ENCODE peak calls at places on chromosome 1, in ten cellular contexts. One of them, this sample, is unnamed.

GRCh38 chr1:43796111-43796581 is 88.8 kb downstream of the ST3GAL3 start:
- DNase-seq in effector memory CD4-positive, alpha-beta T cell: no peak
- DNase-seq in brain microvascular endothelial cell: peak
- DNase-seq in CD8-positive, alpha-beta memory T cell: no peak
- DNase-seq in DND-41: no peak
- DNase-seq in left lung: no peak
- DNase-seq in CD8-positive, alpha-beta T cell: no peak
- DNase-seq in Caco-2: no peak
- DNase-seq in pancreas: no peak
- DNase-seq in Peyer's patch: no peak
- DNase-seq in this sample: no peak

GRCh38 chr1:161706483-161707347 is at the start of gene FCRLA:
- DNase-seq in effector memory CD4-positive, alpha-beta T cell: no peak
- DNase-seq in brain microvascular endothelial cell: peak
- DNase-seq in CD8-positive, alpha-beta memory T cell: no peak
- DNase-seq in DND-41: no peak
- DNase-seq in left lung: no peak
- DNase-seq in CD8-positive, alpha-beta T cell: no peak
- DNase-seq in Caco-2: no peak
- DNase-seq in pancreas: no peak
- DNase-seq in Peyer's patch: no peak
- DNase-seq in this sample: no peak

GRCh38 chr1:117967472-117967871 is 37.9 kb downstream of the WDR3 start:
- DNase-seq in effector memory CD4-positive, alpha-beta T cell: no peak
- DNase-seq in brain microvascular endothelial cell: peak
- DNase-seq in CD8-positive, alpha-beta memory T cell: no peak
- DNase-seq in DND-41: no peak
- DNase-seq in left lung: no peak
- DNase-seq in CD8-positive, alpha-beta T cell: no peak
- DNase-seq in Caco-2: no peak
- DNase-seq in pancreas: no peak
- DNase-seq in Peyer's patch: no peak
- DNase-seq in this sample: no peak

GRCh38 chr1:168497376-168497952 is 46.3 kb downstream of the XCL2 start:
- DNase-seq in effector memory CD4-positive, alpha-beta T cell: no peak
- DNase-seq in brain microvascular endothelial cell: no peak
- DNase-seq in CD8-positive, alpha-beta memory T cell: no peak
- DNase-seq in DND-41: no peak
- DNase-seq in left lung: no peak
- DNase-seq in CD8-positive, alpha-beta T cell: no peak
- DNase-seq in Caco-2: no peak
- DNase-seq in pancreas: no peak
- DNase-seq in Peyer's patch: no peak
- DNase-seq in this sample: no peak

GRCh38 chr1:226518375-226518774 is 30.2 kb upstream of the STUM start:
- DNase-seq in effector memory CD4-positive, alpha-beta T cell: no peak
- DNase-seq in brain microvascular endothelial cell: no peak
- DNase-seq in CD8-positive, alpha-beta memory T cell: no peak
- DNase-seq in DND-41: no peak
- DNase-seq in left lung: no peak
- DNase-seq in CD8-positive, alpha-beta T cell: no peak
- DNase-seq in Caco-2: no peak
- DNase-seq in pancreas: no peak
- DNase-seq in Peyer's patch: no peak
- DNase-seq in this sample: no peak

GRCh38 chr1:16938351-16939321 is 16.9 kb downstream of the CROCC start:
- DNase-seq in effector memory CD4-positive, alpha-beta T cell: no peak
- DNase-seq in brain microvascular endothelial cell: no peak
- DNase-seq in CD8-positive, alpha-beta memory T cell: no peak
- DNase-seq in DND-41: no peak
- DNase-seq in left lung: no peak
- DNase-seq in CD8-positive, alpha-beta T cell: no peak
- DNase-seq in Caco-2: no peak
- DNase-seq in pancreas: peak
- DNase-seq in Peyer's patch: no peak
- DNase-seq in this sample: no peak

GRCh38 chr1:38835230-38835827 is 24.2 kb downstream of the RRAGC start:
- DNase-seq in effector memory CD4-positive, alpha-beta T cell: no peak
- DNase-seq in brain microvascular endothelial cell: peak
- DNase-seq in CD8-positive, alpha-beta memory T cell: no peak
- DNase-seq in DND-41: peak
- DNase-seq in left lung: no peak
- DNase-seq in CD8-positive, alpha-beta T cell: peak
- DNase-seq in Caco-2: peak
- DNase-seq in pancreas: no peak
- DNase-seq in Peyer's patch: no peak
- DNase-seq in this sample: peak

GRCh38 chr1:29670752-29671151 is 434.4 kb downstream of the PTPRU start:
- DNase-seq in effector memory CD4-positive, alpha-beta T cell: no peak
- DNase-seq in brain microvascular endothelial cell: no peak
- DNase-seq in CD8-positive, alpha-beta memory T cell: no peak
- DNase-seq in DND-41: no peak
- DNase-seq in left lung: no peak
- DNase-seq in CD8-positive, alpha-beta T cell: no peak
- DNase-seq in Caco-2: no peak
- DNase-seq in pancreas: no peak
- DNase-seq in Peyer's patch: no peak
- DNase-seq in this sample: no peak

DNA sequence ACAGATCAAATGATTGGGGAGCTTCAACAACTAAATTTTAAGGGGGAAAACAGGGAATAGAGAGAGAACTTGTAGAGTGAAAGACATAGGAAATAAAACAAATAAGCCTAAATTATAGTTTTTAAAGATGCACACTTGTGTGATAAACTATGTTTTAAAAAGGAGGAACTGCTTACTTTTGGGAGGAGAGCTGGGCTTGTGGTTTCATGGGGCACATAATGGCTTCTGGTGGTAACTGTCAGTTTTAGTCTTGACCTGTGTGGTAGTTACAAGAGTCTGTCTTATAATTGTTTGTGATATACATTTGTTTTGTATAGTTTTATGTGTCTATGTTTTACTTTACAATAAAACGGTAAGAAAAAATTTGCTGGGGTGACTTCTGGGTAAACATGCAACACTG is 165.3 kb downstream of the COL24A1 start:
- DNase-seq in effector memory CD4-positive, alpha-beta T cell: no peak
- DNase-seq in brain microvascular endothelial cell: no peak
- DNase-seq in CD8-positive, alpha-beta memory T cell: no peak
- DNase-seq in DND-41: no peak
- DNase-seq in left lung: no peak
- DNase-seq in CD8-positive, alpha-beta T cell: no peak
- DNase-seq in Caco-2: no peak
- DNase-seq in pancreas: no peak
- DNase-seq in Peyer's patch: no peak
- DNase-seq in this sample: no peak
- H3K4me3 ChIP-seq in effector memory CD4-positive, alpha-beta T cell: no peak
- H3K4me3 ChIP-seq in brain microvascular endothelial cell: no peak
- H3K4me3 ChIP-seq in CD8-positive, alpha-beta memory T cell: no peak
- H3K4me3 ChIP-seq in DND-41: no peak
- H3K4me3 ChIP-seq in left lung: no peak
- H3K4me3 ChIP-seq in CD8-positive, alpha-beta T cell: no peak
- H3K4me3 ChIP-seq in Caco-2: no peak
- H3K4me3 ChIP-seq in pancreas: no peak
- H3K4me3 ChIP-seq in Peyer's patch: no peak
- H3K4me3 ChIP-seq in this sample: no peak

GRCh38 chr1:9057851-9058250 is 11.6 kb downstream of the SLC2A5 start:
- DNase-seq in effector memory CD4-positive, alpha-beta T cell: no peak
- DNase-seq in brain microvascular endothelial cell: no peak
- DNase-seq in CD8-positive, alpha-beta memory T cell: no peak
- DNase-seq in DND-41: no peak
- DNase-seq in left lung: no peak
- DNase-seq in CD8-positive, alpha-beta T cell: no peak
- DNase-seq in Caco-2: no peak
- DNase-seq in pancreas: no peak
- DNase-seq in Peyer's patch: peak
- DNase-seq in this sample: no peak

GRCh38 chr1:9058465-9058864 is 11.0 kb downstream of the SLC2A5 start:
- DNase-seq in effector memory CD4-positive, alpha-beta T cell: no peak
- DNase-seq in brain microvascular endothelial cell: no peak
- DNase-seq in CD8-positive, alpha-beta memory T cell: no peak
- DNase-seq in DND-41: no peak
- DNase-seq in left lung: no peak
- DNase-seq in CD8-positive, alpha-beta T cell: no peak
- DNase-seq in Caco-2: no peak
- DNase-seq in pancreas: no peak
- DNase-seq in Peyer's patch: peak
- DNase-seq in this sample: no peak

GRCh38 chr1:9061252-9061948 is 8.0 kb downstream of the SLC2A5 start:
- DNase-seq in effector memory CD4-positive, alpha-beta T cell: no peak
- DNase-seq in brain microvascular endothelial cell: no peak
- DNase-seq in CD8-positive, alpha-beta memory T cell: no peak
- DNase-seq in DND-41: no peak
- DNase-seq in left lung: peak
- DNase-seq in CD8-positive, alpha-beta T cell: no peak
- DNase-seq in Caco-2: no peak
- DNase-seq in pancreas: no peak
- DNase-seq in Peyer's patch: peak
- DNase-seq in this sample: no peak

GRCh38 chr1:9061949-9062555 is 7.4 kb downstream of the SLC2A5 start:
- DNase-seq in effector memory CD4-positive, alpha-beta T cell: no peak
- DNase-seq in brain microvascular endothelial cell: peak
- DNase-seq in CD8-positive, alpha-beta memory T cell: no peak
- DNase-seq in DND-41: no peak
- DNase-seq in left lung: no peak
- DNase-seq in CD8-positive, alpha-beta T cell: no peak
- DNase-seq in Caco-2: no peak
- DNase-seq in pancreas: no peak
- DNase-seq in Peyer's patch: no peak
- DNase-seq in this sample: no peak

GRCh38 chr1:9059944-9060744 is 9.3 kb downstream of the SLC2A5 start:
- DNase-seq in effector memory CD4-positive, alpha-beta T cell: no peak
- DNase-seq in brain microvascular endothelial cell: no peak
- DNase-seq in CD8-positive, alpha-beta memory T cell: no peak
- DNase-seq in DND-41: no peak
- DNase-seq in left lung: no peak
- DNase-seq in CD8-positive, alpha-beta T cell: no peak
- DNase-seq in Caco-2: no peak
- DNase-seq in pancreas: no peak
- DNase-seq in Peyer's patch: peak
- DNase-seq in this sample: no peak
- H3K4me3 ChIP-seq in effector memory CD4-positive, alpha-beta T cell: no peak
- H3K4me3 ChIP-seq in brain microvascular endothelial cell: no peak
- H3K4me3 ChIP-seq in CD8-positive, alpha-beta memory T cell: no peak
- H3K4me3 ChIP-seq in DND-41: no peak
- H3K4me3 ChIP-seq in left lung: no peak
- H3K4me3 ChIP-seq in CD8-positive, alpha-beta T cell: no peak
- H3K4me3 ChIP-seq in Caco-2: no peak
- H3K4me3 ChIP-seq in pancreas: no peak
- H3K4me3 ChIP-seq in Peyer's patch: peak
- H3K4me3 ChIP-seq in this sample: no peak

DNA sequence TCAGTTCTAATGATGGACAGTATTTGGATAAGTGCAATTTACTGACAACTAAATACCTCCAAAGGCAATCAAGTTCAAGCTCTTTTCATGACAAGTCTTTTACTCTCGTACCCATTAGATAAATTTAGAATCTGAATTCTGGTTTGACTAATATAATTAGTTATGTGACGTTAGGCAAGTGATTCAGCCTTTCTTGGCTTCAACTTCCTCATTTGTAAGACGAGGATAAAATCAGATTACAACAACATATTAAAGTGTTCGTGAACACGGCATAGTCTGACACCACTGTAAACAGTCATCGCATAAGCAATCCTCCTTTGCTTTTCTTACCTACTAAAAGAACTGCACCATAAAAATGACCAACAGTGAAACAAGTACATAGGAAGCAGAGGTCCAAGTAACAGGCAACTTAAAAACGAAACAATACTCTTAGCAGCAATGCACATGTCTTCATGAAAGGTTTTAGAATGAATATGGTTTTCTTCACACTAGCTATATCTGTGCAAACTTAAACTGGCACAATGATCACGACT is 25.7 kb downstream of the COA6 start:
- DNase-seq in effector memory CD4-positive, alpha-beta T cell: no peak
- DNase-seq in brain microvascular endothelial cell: no peak
- DNase-seq in CD8-positive, alpha-beta memory T cell: no peak
- DNase-seq in DND-41: no peak
- DNase-seq in left lung: no peak
- DNase-seq in CD8-positive, alpha-beta T cell: no peak
- DNase-seq in Caco-2: no peak
- DNase-seq in pancreas: no peak
- DNase-seq in Peyer's patch: no peak
- DNase-seq in this sample: no peak
- H3K4me3 ChIP-seq in effector memory CD4-positive, alpha-beta T cell: peak
- H3K4me3 ChIP-seq in brain microvascular endothelial cell: no peak
- H3K4me3 ChIP-seq in CD8-positive, alpha-beta memory T cell: peak
- H3K4me3 ChIP-seq in DND-41: no peak
- H3K4me3 ChIP-seq in left lung: no peak
- H3K4me3 ChIP-seq in CD8-positive, alpha-beta T cell: no peak
- H3K4me3 ChIP-seq in Caco-2: no peak
- H3K4me3 ChIP-seq in pancreas: no peak
- H3K4me3 ChIP-seq in Peyer's patch: no peak
- H3K4me3 ChIP-seq in this sample: peak

GRCh38 chr1:46184920-46185658 is 8.8 kb upstream of the P3R3URF start:
- DNase-seq in effector memory CD4-positive, alpha-beta T cell: no peak
- DNase-seq in brain microvascular endothelial cell: no peak
- DNase-seq in CD8-positive, alpha-beta memory T cell: no peak
- DNase-seq in DND-41: no peak
- DNase-seq in left lung: no peak
- DNase-seq in CD8-positive, alpha-beta T cell: no peak
- DNase-seq in Caco-2: no peak
- DNase-seq in pancreas: no peak
- DNase-seq in Peyer's patch: no peak
- DNase-seq in this sample: no peak

GRCh38 chr1:46186076-46186475 is 9.8 kb upstream of the P3R3URF start:
- DNase-seq in effector memory CD4-positive, alpha-beta T cell: no peak
- DNase-seq in brain microvascular endothelial cell: no peak
- DNase-seq in CD8-positive, alpha-beta memory T cell: no peak
- DNase-seq in DND-41: no peak
- DNase-seq in left lung: no peak
- DNase-seq in CD8-positive, alpha-beta T cell: no peak
- DNase-seq in Caco-2: no peak
- DNase-seq in pancreas: no peak
- DNase-seq in Peyer's patch: no peak
- DNase-seq in this sample: no peak

GRCh38 chr1:46181343-46182260 is 5.3 kb upstream of the P3R3URF start:
- DNase-seq in effector memory CD4-positive, alpha-beta T cell: no peak
- DNase-seq in brain microvascular endothelial cell: peak
- DNase-seq in CD8-positive, alpha-beta memory T cell: no peak
- DNase-seq in DND-41: peak
- DNase-seq in left lung: no peak
- DNase-seq in CD8-positive, alpha-beta T cell: no peak
- DNase-seq in Caco-2: no peak
- DNase-seq in pancreas: no peak
- DNase-seq in Peyer's patch: no peak
- DNase-seq in this sample: no peak

GRCh38 chr1:46183119-46183842 is 7.0 kb upstream of the P3R3URF start:
- DNase-seq in effector memory CD4-positive, alpha-beta T cell: no peak
- DNase-seq in brain microvascular endothelial cell: peak
- DNase-seq in CD8-positive, alpha-beta memory T cell: no peak
- DNase-seq in DND-41: no peak
- DNase-seq in left lung: peak
- DNase-seq in CD8-positive, alpha-beta T cell: no peak
- DNase-seq in Caco-2: peak
- DNase-seq in pancreas: peak
- DNase-seq in Peyer's patch: peak
- DNase-seq in this sample: no peak

DNA sequence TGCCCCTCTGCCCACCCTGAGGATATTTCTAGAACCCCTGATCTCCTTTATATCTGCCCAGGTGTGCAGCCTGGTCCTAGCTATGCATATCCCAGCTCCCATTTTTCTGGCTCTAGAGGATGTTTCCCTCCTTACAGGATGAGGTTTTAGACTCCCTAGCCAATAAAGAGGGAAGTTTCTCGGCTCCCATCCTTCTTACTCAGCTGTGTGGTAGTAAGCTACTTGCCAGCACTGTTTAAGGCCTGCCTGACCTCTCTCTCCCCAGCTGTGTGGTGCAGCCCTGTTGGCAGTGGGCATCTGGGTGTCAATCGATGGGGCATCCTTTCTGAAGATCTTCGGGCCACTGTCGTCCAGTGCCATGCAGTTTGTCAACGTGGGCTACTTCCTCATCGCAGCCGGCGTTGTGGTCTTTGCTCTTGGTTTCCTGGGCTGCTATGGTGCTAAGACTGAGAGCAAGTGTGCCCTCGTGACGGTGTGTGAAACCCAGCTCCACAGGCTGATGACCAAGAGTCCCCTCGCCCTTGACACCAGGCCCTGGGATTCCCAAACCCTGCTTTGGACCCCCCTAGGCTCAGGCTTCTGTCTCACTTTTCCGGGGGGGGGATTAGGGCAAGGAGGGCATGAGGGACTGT is 7.8 kb upstream of the P3R3URF start:
- DNase-seq in effector memory CD4-positive, alpha-beta T cell: no peak
- DNase-seq in brain microvascular endothelial cell: no peak
- DNase-seq in CD8-positive, alpha-beta memory T cell: no peak
- DNase-seq in DND-41: no peak
- DNase-seq in left lung: no peak
- DNase-seq in CD8-positive, alpha-beta T cell: peak
- DNase-seq in Caco-2: no peak
- DNase-seq in pancreas: no peak
- DNase-seq in Peyer's patch: no peak
- DNase-seq in this sample: no peak
- H3K4me3 ChIP-seq in effector memory CD4-positive, alpha-beta T cell: no peak
- H3K4me3 ChIP-seq in brain microvascular endothelial cell: no peak
- H3K4me3 ChIP-seq in CD8-positive, alpha-beta memory T cell: no peak
- H3K4me3 ChIP-seq in DND-41: no peak
- H3K4me3 ChIP-seq in left lung: no peak
- H3K4me3 ChIP-seq in CD8-positive, alpha-beta T cell: no peak
- H3K4me3 ChIP-seq in Caco-2: no peak
- H3K4me3 ChIP-seq in pancreas: no peak
- H3K4me3 ChIP-seq in Peyer's patch: peak
- H3K4me3 ChIP-seq in this sample: no peak

This sample was measured in naive thymus-derived CD4-positive, alpha-beta T cell.